ENCODE peak calls at places on chromosomes 13 and 19, in four cellular contexts. One of them, this sample, is unnamed.

GRCh38 chr13:94811753-94812152 is 99.4 kb upstream of the SOX21 start:
- DNase-seq in HCT116: no peak
- DNase-seq in IMR-90: no peak
- DNase-seq in bronchial epithelial cell: no peak
- DNase-seq in this sample: no peak

GRCh38 chr13:21668665-21669599 is 1.9 kb upstream of the FGF9 start:
- DNase-seq in IMR-90: peak
- DNase-seq in HCT116: no peak
- DNase-seq in bronchial epithelial cell: no peak
- DNase-seq in this sample: peak

GRCh38 chr13:97653741-97654140 is 219.8 kb downstream of the RAP2A start:
- DNase-seq in HCT116: no peak
- DNase-seq in IMR-90: peak
- DNase-seq in bronchial epithelial cell: no peak
- DNase-seq in this sample: no peak

GRCh38 chr19:15251010-15251748 is 18.9 kb upstream of the EPHX3 start:
- DNase-seq in HCT116: no peak
- DNase-seq in IMR-90: peak
- DNase-seq in bronchial epithelial cell: no peak
- DNase-seq in this sample: no peak

GRCh38 chr13:110698689-110699088 is 7.2 kb downstream of the CARS2 start:
- DNase-seq in bronchial epithelial cell: no peak
- DNase-seq in HCT116: no peak
- DNase-seq in IMR-90: no peak
- DNase-seq in this sample: no peak

GRCh38 chr13:113991191-113991669 is 17.4 kb upstream of the C13orf46 start:
- DNase-seq in bronchial epithelial cell: no peak
- DNase-seq in IMR-90: no peak
- DNase-seq in HCT116: no peak
- DNase-seq in this sample: peak

GRCh38 chr19:48596679-48597465 is 9.7 kb upstream of the SPACA4 start:
- DNase-seq in IMR-90: no peak
- DNase-seq in HCT116: no peak
- DNase-seq in bronchial epithelial cell: no peak
- DNase-seq in this sample: no peak

GRCh38 chr19:40607311-40607871 is 6.2 kb downstream of the LTBP4 start:
- DNase-seq in bronchial epithelial cell: no peak
- DNase-seq in HCT116: no peak
- DNase-seq in IMR-90: no peak
- DNase-seq in this sample: no peak

GRCh38 chr19:33204136-33204973 is 10.2 kb downstream of the LRP3 start:
- DNase-seq in HCT116: no peak
- DNase-seq in IMR-90: no peak
- DNase-seq in bronchial epithelial cell: no peak
- DNase-seq in this sample: peak

GRCh38 chr13:113023217-113023597 is 54.2 kb downstream of the MCF2L start:
- DNase-seq in bronchial epithelial cell: peak
- DNase-seq in IMR-90: no peak
- DNase-seq in HCT116: no peak
- DNase-seq in this sample: peak

GRCh38 chr19:29674374-29675119 is 9.3 kb downstream of the PLEKHF1 start:
- DNase-seq in HCT116: no peak
- DNase-seq in bronchial epithelial cell: no peak
- DNase-seq in IMR-90: no peak
- DNase-seq in this sample: no peak

GRCh38 chr13:21606781-21607180 is 2.8 kb upstream of the MICU2 start:
- DNase-seq in IMR-90: no peak
- DNase-seq in bronchial epithelial cell: no peak
- DNase-seq in HCT116: no peak
- DNase-seq in this sample: no peak

GRCh38 chr19:55838906-55839305 is 2.6 kb downstream of the NLRP4 start:
- DNase-seq in bronchial epithelial cell: no peak
- DNase-seq in HCT116: no peak
- DNase-seq in IMR-90: no peak
- DNase-seq in this sample: no peak

GRCh38 chr13:20475927-20476691 is 49.5 kb downstream of the CRYL1 start:
- DNase-seq in IMR-90: no peak
- DNase-seq in bronchial epithelial cell: no peak
- DNase-seq in HCT116: no peak
- DNase-seq in this sample: no peak

GRCh38 chr13:49739498-49740187 is 48.4 kb upstream of the EBPL start:
- DNase-seq in IMR-90: no peak
- DNase-seq in HCT116: no peak
- DNase-seq in bronchial epithelial cell: no peak
- DNase-seq in this sample: no peak

GRCh38 chr13:76928456-76928855 is 19.9 kb upstream of the ACOD1 start:
- DNase-seq in bronchial epithelial cell: peak
- DNase-seq in IMR-90: peak
- DNase-seq in HCT116: no peak
- DNase-seq in this sample: no peak

GRCh38 chr19:35743640-35744306 is 1.4 kb downstream of the U2AF1L4 start:
- DNase-seq in IMR-90: no peak
- DNase-seq in HCT116: no peak
- DNase-seq in bronchial epithelial cell: no peak
- DNase-seq in this sample: no peak
- H3K4me3 ChIP-seq in IMR-90: no peak
- H3K4me3 ChIP-seq in HCT116: no peak
- H3K4me3 ChIP-seq in bronchial epithelial cell: no peak
- H3K4me3 ChIP-seq in this sample: peak

GRCh38 chr19:35140898-35141626 is 2.0 kb upstream of the FXYD7 start:
- DNase-seq in IMR-90: peak
- DNase-seq in bronchial epithelial cell: peak
- DNase-seq in HCT116: peak
- DNase-seq in this sample: peak
- H3K4me3 ChIP-seq in IMR-90: no peak
- H3K4me3 ChIP-seq in bronchial epithelial cell: no peak
- H3K4me3 ChIP-seq in HCT116: peak
- H3K4me3 ChIP-seq in this sample: no peak

GRCh38 chr19:45280471-45280961 is 29.4 kb downstream of the MARK4 start:
- DNase-seq in bronchial epithelial cell: no peak
- DNase-seq in HCT116: no peak
- DNase-seq in IMR-90: no peak
- DNase-seq in this sample: no peak
- H3K4me3 ChIP-seq in bronchial epithelial cell: no peak
- H3K4me3 ChIP-seq in HCT116: no peak
- H3K4me3 ChIP-seq in IMR-90: no peak
- H3K4me3 ChIP-seq in this sample: no peak

DNA sequence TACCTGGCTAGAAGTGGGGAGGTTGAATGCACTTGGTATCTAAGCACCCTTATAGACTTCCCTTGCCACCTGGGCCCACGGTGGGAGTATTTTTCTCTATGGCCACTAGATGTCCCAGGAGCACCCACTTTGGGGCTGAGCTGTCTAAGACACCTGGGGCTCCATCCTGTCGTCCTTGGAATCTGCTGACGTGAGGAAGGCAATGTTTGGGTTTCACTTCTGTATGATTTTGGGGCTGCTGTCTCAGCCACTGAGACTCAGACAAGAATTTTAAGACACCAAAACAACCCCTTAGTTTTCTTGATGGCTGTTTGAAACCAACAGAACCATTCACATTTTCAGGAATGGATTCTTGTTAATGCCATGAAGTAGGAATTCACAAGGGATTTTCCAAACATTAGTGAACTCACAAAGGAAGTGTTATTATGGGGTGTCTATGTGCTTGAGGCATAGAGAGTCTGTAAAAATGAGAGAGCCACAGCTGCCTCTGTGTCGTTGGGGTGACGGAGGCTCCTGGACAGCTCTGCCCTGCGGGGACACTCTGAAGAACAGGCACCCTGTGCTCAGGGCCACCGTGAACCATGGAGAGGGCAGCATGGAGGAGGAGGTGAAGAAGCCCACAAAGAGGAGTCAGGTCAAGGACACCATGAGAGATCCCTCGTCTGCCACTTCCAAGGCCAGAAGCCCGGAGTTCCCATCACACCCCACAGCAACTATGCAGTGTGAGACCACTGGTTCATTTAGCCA is 106.8 kb upstream of the SPATA13 start:
- DNase-seq in bronchial epithelial cell: peak
- DNase-seq in IMR-90: peak
- DNase-seq in HCT116: peak
- DNase-seq in this sample: no peak
- H3K4me3 ChIP-seq in bronchial epithelial cell: no peak
- H3K4me3 ChIP-seq in IMR-90: no peak
- H3K4me3 ChIP-seq in HCT116: no peak
- H3K4me3 ChIP-seq in this sample: no peak

GRCh38 chr19:47445937-47446402 is 25.7 kb downstream of the SLC8A2 start:
- DNase-seq in IMR-90: no peak
- DNase-seq in bronchial epithelial cell: no peak
- DNase-seq in HCT116: no peak
- DNase-seq in this sample: peak
- H3K4me3 ChIP-seq in IMR-90: no peak
- H3K4me3 ChIP-seq in bronchial epithelial cell: no peak
- H3K4me3 ChIP-seq in HCT116: peak
- H3K4me3 ChIP-seq in this sample: no peak

GRCh38 chr13:59533561-59534337 is 630.0 kb downstream of the DIAPH3 start:
- DNase-seq in IMR-90: peak
- DNase-seq in HCT116: no peak
- DNase-seq in bronchial epithelial cell: peak
- DNase-seq in this sample: no peak

GRCh38 chr13:59527500-59527899 is 636.2 kb downstream of the DIAPH3 start:
- DNase-seq in IMR-90: no peak
- DNase-seq in bronchial epithelial cell: no peak
- DNase-seq in HCT116: no peak
- DNase-seq in this sample: no peak

GRCh38 chr13:59531571-59532091 is 632.1 kb downstream of the DIAPH3 start:
- DNase-seq in HCT116: peak
- DNase-seq in IMR-90: peak
- DNase-seq in bronchial epithelial cell: peak
- DNase-seq in this sample: no peak

GRCh38 chr13:59534806-59535205 is 628.9 kb downstream of the DIAPH3 start:
- DNase-seq in bronchial epithelial cell: no peak
- DNase-seq in HCT116: no peak
- DNase-seq in IMR-90: no peak
- DNase-seq in this sample: no peak

DNA sequence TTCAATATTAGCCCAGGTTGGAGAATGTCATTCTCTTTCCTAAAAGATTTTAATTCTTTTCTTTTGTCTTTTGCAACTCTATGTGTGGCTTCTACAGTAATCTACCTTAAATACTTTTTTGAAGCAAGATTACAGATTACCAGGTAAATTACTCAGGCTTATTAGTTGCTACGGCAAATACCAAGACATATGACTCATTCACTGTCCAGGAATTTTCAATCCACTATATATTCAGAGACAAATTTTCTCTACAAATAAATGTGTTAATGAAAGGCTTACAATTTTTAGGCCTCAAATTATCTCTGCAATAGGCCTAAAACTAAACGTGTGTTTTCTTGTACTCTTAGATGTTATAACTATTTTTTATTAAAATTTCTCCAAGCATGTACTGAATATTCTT is 631.3 kb downstream of the DIAPH3 start:
- DNase-seq in IMR-90: no peak
- DNase-seq in bronchial epithelial cell: peak
- DNase-seq in HCT116: no peak
- DNase-seq in this sample: no peak
- H3K4me3 ChIP-seq in IMR-90: no peak
- H3K4me3 ChIP-seq in bronchial epithelial cell: no peak
- H3K4me3 ChIP-seq in HCT116: no peak
- H3K4me3 ChIP-seq in this sample: no peak

DNA sequence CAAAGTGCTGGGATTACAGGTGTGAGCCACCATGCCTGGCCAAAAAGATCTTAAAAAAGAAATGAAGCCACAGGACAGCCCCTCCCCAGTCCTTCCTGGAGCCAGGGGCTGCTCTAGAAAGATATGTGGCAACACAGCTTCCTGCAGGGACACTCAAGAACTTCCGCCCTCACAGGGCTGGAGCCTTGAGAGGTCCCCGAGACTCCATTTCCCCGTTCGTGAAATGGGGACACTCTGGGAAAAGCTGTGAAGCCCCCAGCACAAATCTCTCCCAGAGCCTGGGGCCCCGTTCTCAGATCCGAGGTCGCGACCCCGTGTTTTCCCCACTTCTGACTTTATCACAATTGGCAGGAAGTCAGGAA is 2.5 kb upstream of the GPX4 start:
- DNase-seq in HCT116: no peak
- DNase-seq in bronchial epithelial cell: no peak
- DNase-seq in IMR-90: no peak
- DNase-seq in this sample: no peak
- H3K4me3 ChIP-seq in HCT116: no peak
- H3K4me3 ChIP-seq in bronchial epithelial cell: no peak
- H3K4me3 ChIP-seq in IMR-90: no peak
- H3K4me3 ChIP-seq in this sample: no peak